ENCODE peak calls at places on chromosomes 16 and 17, in four cellular contexts. One of them, this sample, is unnamed.

GRCh38 chr16:67580202-67580601 is 17.9 kb downstream of the CTCF start:
- DNase-seq in IMR-90: no peak
- DNase-seq in H1: no peak
- DNase-seq in mesendoderm: no peak
- DNase-seq in this sample: no peak

GRCh38 chr16:31333686-31334649 is 21.0 kb upstream of the ITGAX start:
- DNase-seq in H1: no peak
- DNase-seq in mesendoderm: peak; percentile 76
- DNase-seq in IMR-90: peak; percentile 13
- DNase-seq in this sample: peak; percentile 61

GRCh38 chr17:78315355-78316114 is 44.3 kb downstream of the SOCS3 start:
- DNase-seq in IMR-90: peak; percentile 92
- DNase-seq in H1: no peak
- DNase-seq in mesendoderm: peak; percentile 55
- DNase-seq in this sample: no peak

GRCh38 chr17:34424814-34425490 is 61.9 kb upstream of the CCL1 start:
- DNase-seq in IMR-90: no peak
- DNase-seq in H1: peak; percentile 63
- DNase-seq in mesendoderm: peak; percentile 49
- DNase-seq in this sample: peak; percentile 82

GRCh38 chr16:85674418-85674755 is 14.4 kb downstream of the GINS2 start:
- DNase-seq in IMR-90: no peak
- DNase-seq in H1: no peak
- DNase-seq in mesendoderm: no peak
- DNase-seq in this sample: no peak

GRCh38 chr17:37532751-37533150 is 43.1 kb downstream of the DUSP14 start:
- DNase-seq in IMR-90: peak; percentile 46
- DNase-seq in mesendoderm: no peak
- DNase-seq in H1: no peak
- DNase-seq in this sample: no peak

GRCh38 chr17:78430892-78431691 is 52.6 kb downstream of the PGS1 start:
- DNase-seq in H1: no peak
- DNase-seq in mesendoderm: no peak
- DNase-seq in IMR-90: no peak
- DNase-seq in this sample: no peak

GRCh38 chr16:31528726-31529397 is 1.2 kb downstream of the AHSP start:
- DNase-seq in mesendoderm: peak; percentile 18
- DNase-seq in IMR-90: peak; percentile 23
- DNase-seq in H1: peak; percentile 54
- DNase-seq in this sample: peak; percentile 39

GRCh38 chr17:30922235-30922993 is 669 bp downstream of the ADAP2 start:
- DNase-seq in H1: peak; percentile 66
- DNase-seq in mesendoderm: peak; percentile 19
- DNase-seq in IMR-90: no peak
- DNase-seq in this sample: peak; percentile 62

GRCh38 chr16:56862776-56863175 is 2.2 kb upstream of the SLC12A3 start:
- DNase-seq in IMR-90: no peak
- DNase-seq in H1: no peak
- DNase-seq in mesendoderm: no peak
- DNase-seq in this sample: no peak

GRCh38 chr17:16243811-16244567 is 27.0 kb downstream of the PIGL start:
- DNase-seq in mesendoderm: peak; percentile 7
- DNase-seq in IMR-90: peak; percentile 8
- DNase-seq in H1: no peak
- DNase-seq in this sample: peak; percentile 67

GRCh38 chr16:76639685-76640289 is 362.6 kb downstream of the CNTNAP4 start:
- DNase-seq in H1: peak; percentile 54
- DNase-seq in IMR-90: peak; percentile 1
- DNase-seq in mesendoderm: peak; percentile 78
- DNase-seq in this sample: peak; percentile 71

GRCh38 chr17:47324224-47325020 is 667 bp downstream of the EFCAB13 start:
- DNase-seq in H1: no peak
- DNase-seq in IMR-90: peak; percentile 48
- DNase-seq in mesendoderm: peak; percentile 69
- DNase-seq in this sample: peak; percentile 82

GRCh38 chr17:8494021-8494420 is 58.3 kb downstream of the NDEL1 start:
- DNase-seq in mesendoderm: no peak
- DNase-seq in H1: no peak
- DNase-seq in IMR-90: no peak
- DNase-seq in this sample: no peak

GRCh38 chr16:87435399-87436224 is 43.5 kb downstream of the MAP1LC3B start:
- DNase-seq in IMR-90: peak; percentile 97
- DNase-seq in mesendoderm: no peak
- DNase-seq in H1: no peak
- DNase-seq in this sample: no peak

GRCh38 chr16:57539072-57539796 is 2.9 kb upstream of the CCDC102A start:
- DNase-seq in H1: no peak
- DNase-seq in IMR-90: no peak
- DNase-seq in mesendoderm: no peak
- DNase-seq in this sample: no peak

GRCh38 chr17:32330142-32330541 is 11.8 kb downstream of the C17orf75 start:
- DNase-seq in mesendoderm: no peak
- DNase-seq in IMR-90: no peak
- DNase-seq in H1: no peak
- DNase-seq in this sample: no peak

GRCh38 chr17:8894673-8895578 is 27.5 kb upstream of the PIK3R6 start:
- DNase-seq in IMR-90: peak; percentile 59
- DNase-seq in mesendoderm: peak; percentile 83
- DNase-seq in H1: peak; percentile 74
- DNase-seq in this sample: peak; percentile 80

GRCh38 chr16:85722497-85722896 is 28.4 kb downstream of the C16orf74 start:
- DNase-seq in H1: no peak
- DNase-seq in IMR-90: no peak
- DNase-seq in mesendoderm: no peak
- DNase-seq in this sample: no peak

GRCh38 chr16:6573577-6573976 is 759.1 kb upstream of the RBFOX1 start:
- DNase-seq in H1: peak; percentile 71
- DNase-seq in IMR-90: no peak
- DNase-seq in mesendoderm: peak; percentile 75
- DNase-seq in this sample: peak; percentile 74

GRCh38 chr17:10033982-10034381 is 128.9 kb upstream of the RCVRN start:
- DNase-seq in H1: no peak
- DNase-seq in IMR-90: no peak
- DNase-seq in mesendoderm: no peak
- DNase-seq in this sample: no peak

GRCh38 chr17:57861000-57861736 is 11.3 kb upstream of the MRPS23 start:
- DNase-seq in mesendoderm: peak; percentile 85
- DNase-seq in H1: peak; percentile 64
- DNase-seq in IMR-90: peak; percentile 60
- DNase-seq in this sample: peak; percentile 70

GRCh38 chr17:65472602-65473001 is 88.8 kb downstream of the AXIN2 start:
- DNase-seq in mesendoderm: no peak
- DNase-seq in H1: no peak
- DNase-seq in IMR-90: no peak
- DNase-seq in this sample: no peak

GRCh38 chr16:75820672-75821071 is 94.4 kb upstream of the CPHXL start:
- DNase-seq in IMR-90: no peak
- DNase-seq in mesendoderm: peak; percentile 86
- DNase-seq in H1: no peak
- DNase-seq in this sample: peak; percentile 43

GRCh38 chr16:53504665-53505064 is 1.7 kb upstream of the AKTIP start:
- DNase-seq in H1: no peak
- DNase-seq in mesendoderm: no peak
- DNase-seq in IMR-90: peak; percentile 46
- DNase-seq in this sample: no peak

GRCh38 chr17:39306028-39306427 is 80.3 kb upstream of the STAC2 start:
- DNase-seq in mesendoderm: peak; percentile 6
- DNase-seq in IMR-90: no peak
- DNase-seq in H1: peak; percentile 42
- DNase-seq in this sample: peak; percentile 59
- H3K9ac ChIP-seq in mesendoderm: no peak overlapping the region
- H3K9ac ChIP-seq in IMR-90: no peak overlapping the region
- H3K9ac ChIP-seq in H1: no peak overlapping the region
- H3K9ac ChIP-seq in this sample: no peak overlapping the region

DNA sequence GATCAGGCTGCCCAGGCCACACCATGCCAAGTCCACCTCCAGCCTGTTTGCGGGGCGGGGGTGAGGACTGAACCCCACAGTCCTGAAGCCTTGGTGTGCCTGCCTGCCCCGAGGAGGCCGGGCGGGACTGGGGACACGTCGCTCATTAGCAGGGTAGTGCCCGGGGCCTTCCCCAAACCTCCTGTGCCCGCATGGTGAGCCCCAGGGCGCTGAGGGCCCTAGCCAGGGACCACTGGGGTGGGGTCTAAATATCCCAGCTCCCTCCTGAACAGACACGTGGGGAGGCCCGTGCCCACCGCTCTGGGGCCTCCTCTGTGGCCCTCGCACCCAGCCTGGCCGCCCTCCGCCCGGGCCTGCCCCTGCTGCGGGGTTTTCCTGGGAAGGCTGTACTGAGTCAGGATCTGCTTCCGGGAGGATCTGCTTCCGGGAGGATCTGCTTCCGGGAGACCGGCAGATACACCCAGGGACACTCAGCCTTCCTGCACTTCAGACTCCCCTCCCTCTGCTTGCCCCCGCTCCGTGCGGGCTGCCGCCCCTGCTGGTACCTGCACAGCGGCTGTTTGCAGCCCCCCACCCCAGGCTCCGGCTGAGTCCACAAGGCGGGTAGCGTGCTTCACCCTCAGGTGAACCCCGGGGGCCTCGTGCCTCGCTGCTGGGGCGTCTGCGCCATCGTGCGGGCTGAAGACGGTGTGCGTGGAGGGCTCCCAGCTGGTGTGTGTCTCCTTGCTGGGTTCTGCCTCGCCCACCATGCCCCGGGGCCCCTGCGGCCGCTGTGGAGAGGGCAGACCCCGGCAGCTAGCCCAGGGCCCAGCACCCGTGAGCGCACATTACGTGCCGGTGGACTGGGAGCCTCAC is 23.6 kb upstream of the CACNA1H start:
- DNase-seq in mesendoderm: no peak
- DNase-seq in IMR-90: no peak
- DNase-seq in H1: no peak
- DNase-seq in this sample: no peak
- H2BK5ac ChIP-seq in mesendoderm: no peak overlapping the region
- H2BK5ac ChIP-seq in IMR-90: no peak overlapping the region
- H2BK5ac ChIP-seq in H1: no peak overlapping the region
- H2BK5ac ChIP-seq in this sample: no peak overlapping the region

GRCh38 chr17:69565447-69565846 is 150.9 kb downstream of the MAP2K6 start:
- DNase-seq in mesendoderm: no peak
- DNase-seq in H1: no peak
- DNase-seq in IMR-90: no peak
- DNase-seq in this sample: no peak
- H4K5ac ChIP-seq in mesendoderm: no peak overlapping the region
- H4K5ac ChIP-seq in H1: no peak overlapping the region
- H4K5ac ChIP-seq in IMR-90: no peak overlapping the region
- H4K5ac ChIP-seq in this sample: no peak overlapping the region

GRCh38 chr17:82113941-82114340 is 15.9 kb upstream of the FASN start:
- DNase-seq in H1: no peak
- DNase-seq in IMR-90: no peak
- DNase-seq in mesendoderm: no peak
- DNase-seq in this sample: peak; percentile 25
- H3K9ac ChIP-seq in H1: no peak overlapping the region
- H3K9ac ChIP-seq in IMR-90: no peak overlapping the region
- H3K9ac ChIP-seq in mesendoderm: no peak overlapping the region
- H3K9ac ChIP-seq in this sample: no peak overlapping the region

DNA sequence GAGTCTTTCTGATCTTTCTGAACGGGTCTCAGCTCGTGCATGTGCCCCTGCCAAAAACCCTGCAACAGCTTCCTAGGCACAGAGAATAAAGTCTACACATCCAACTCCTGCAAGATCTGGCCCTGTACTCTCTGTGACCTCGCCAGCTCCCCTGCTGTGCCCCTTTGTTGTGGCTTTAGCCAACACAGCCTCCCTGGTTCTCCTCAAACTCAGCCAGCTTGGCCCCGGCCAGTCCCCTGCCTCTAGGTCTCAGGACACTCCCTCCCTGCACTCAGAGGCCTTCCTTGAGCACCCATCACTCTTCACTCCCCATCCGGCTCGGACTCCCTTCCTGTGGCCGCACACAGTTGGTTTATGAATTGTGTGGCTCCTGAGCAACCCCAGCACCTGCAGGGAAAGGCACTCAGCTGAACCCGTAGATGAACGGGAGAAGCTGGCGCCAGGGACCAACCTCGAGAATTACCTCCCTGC is 1.4 kb downstream of the CEP131 start:
- DNase-seq in IMR-90: no peak
- DNase-seq in H1: peak; percentile 73
- DNase-seq in mesendoderm: peak; percentile 54
- DNase-seq in this sample: no peak
- H2BK5ac ChIP-seq in IMR-90: no peak overlapping the region
- H2BK5ac ChIP-seq in H1: no peak overlapping the region
- H2BK5ac ChIP-seq in mesendoderm: no peak overlapping the region
- H2BK5ac ChIP-seq in this sample: no peak overlapping the region

DNA sequence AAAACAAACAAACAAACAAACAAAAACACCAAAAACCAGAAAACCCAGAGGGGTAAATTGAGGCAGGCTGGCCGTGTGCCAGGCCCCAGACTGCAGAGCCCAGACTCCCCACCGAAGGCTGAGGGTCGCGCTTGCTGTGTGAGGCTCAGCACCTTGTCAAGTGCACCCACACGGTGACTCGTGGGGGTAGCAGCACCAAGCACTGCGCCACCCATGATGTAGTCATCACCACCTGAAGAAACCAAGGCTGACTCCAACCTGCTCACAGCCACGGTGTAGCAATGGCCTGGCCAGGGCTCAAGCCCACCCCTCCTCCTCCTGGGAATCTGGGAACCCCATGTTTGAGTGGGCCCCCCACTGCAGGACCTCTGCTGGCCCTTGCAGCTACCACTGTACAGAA is 11.9 kb downstream of the MCRIP1 start:
- DNase-seq in H1: no peak
- DNase-seq in mesendoderm: no peak
- DNase-seq in IMR-90: no peak
- DNase-seq in this sample: no peak
- H4K5ac ChIP-seq in H1: no peak overlapping the region
- H4K5ac ChIP-seq in mesendoderm: no peak overlapping the region
- H4K5ac ChIP-seq in IMR-90: no peak overlapping the region
- H4K5ac ChIP-seq in this sample: no peak overlapping the region

This sample was measured in H9.